ENCODE peak calls at places on chromosomes 12 and 14, in nine cellular contexts. D, L, O, K, J, U, F, I and V are unnamed samples.

GRCh38 chr12:42498549-42499247 is 90.8 kb downstream of the PRICKLE1 start:
- DNase-seq in D (no peak), L (no peak), O (no peak), K (peak; percentile 45), J (no peak), U (peak; percentile 48), F (no peak), I (no peak), V (no peak)

GRCh38 chr14:54621686-54622085 is 54.8 kb downstream of the SAMD4A start:
- DNase-seq in D (no peak), L (no peak), O (no peak), K (peak; percentile 47), J (no peak), U (peak; percentile 40), F (no peak), I (no peak), V (no peak)

GRCh38 chr12:57211791-57212700 is 4.5 kb upstream of the NXPH4 start:
- DNase-seq in D (no peak), L (no peak), O (peak; percentile 59), K (no peak), J (no peak), U (no peak), F (no peak), I (no peak), V (no peak)

GRCh38 chr12:109120557-109120956 is 4.2 kb downstream of the ACACB start:
- DNase-seq in D (no peak), L (no peak), O (no peak), K (no peak), J (no peak), U (no peak), F (no peak), I (no peak), V (no peak)

GRCh38 chr14:54253195-54253947 is 143.4 kb upstream of the CDKN3 start:
- DNase-seq in D (no peak), L (no peak), O (no peak), K (peak; percentile 85), J (peak; percentile 36), U (peak; percentile 98), F (no peak), I (peak; percentile 14), V (peak; percentile 14)

GRCh38 chr14:73452341-73453191 is 5.8 kb downstream of the NUMB start:
- DNase-seq in D (no peak), L (no peak), O (no peak), K (peak; percentile 88), J (peak; percentile 85), U (peak; percentile 86), F (no peak), I (no peak), V (no peak)

GRCh38 chr14:35331605-35332516 is 39.7 kb downstream of the PSMA6 start:
- DNase-seq in D (no peak), L (peak; percentile 82), O (no peak), K (peak; percentile 22), J (no peak), U (peak; percentile 69), F (no peak), I (peak; percentile 54), V (peak; percentile 46)

GRCh38 chr14:24339284-24340151 is at the start of gene RIPK3:
- DNase-seq in D (no peak), L (peak; percentile 87), O (no peak), K (no peak), J (no peak), U (no peak), F (peak; percentile 66), I (peak; percentile 80), V (peak; percentile 82)

GRCh38 chr12:106586803-106587684 is 4.2 kb downstream of the RFX4 start:
- DNase-seq in D (no peak), L (no peak), O (no peak), K (no peak), J (no peak), U (no peak), F (peak; percentile 69), I (no peak), V (no peak)

GRCh38 chr14:53055003-53055402 is 98.1 kb downstream of the DDHD1 start:
- DNase-seq in D (no peak), L (no peak), O (no peak), K (peak; percentile 84), J (peak; percentile 42), U (peak; percentile 38), F (no peak), I (peak; percentile 41), V (peak; percentile 32)

GRCh38 chr12:94421868-94422740 is 37.6 kb downstream of the CEP83 start:
- DNase-seq in D (no peak), L (no peak), O (no peak), K (no peak), J (no peak), U (no peak), F (no peak), I (no peak), V (no peak)

GRCh38 chr14:50410016-50410530 is 13.4 kb upstream of the CDKL1 start:
- DNase-seq in D (no peak), L (no peak), O (no peak), K (no peak), J (no peak), U (no peak), F (no peak), I (no peak), V (no peak)

GRCh38 chr12:53219116-53219955 is 12.3 kb upstream of the ITGB7 start:
- DNase-seq in D (no peak), L (peak; percentile 76), O (peak; percentile 61), K (peak; percentile 63), J (no peak), U (peak; percentile 73), F (no peak), I (peak; percentile 85), V (peak; percentile 79)

GRCh38 chr14:23114669-23115491 is 4.2 kb downstream of the CEBPE start:
- DNase-seq in D (peak; percentile 87), L (no peak), O (no peak), K (peak; percentile 96), J (peak; percentile 89), U (peak; percentile 98), F (no peak), I (no peak), V (no peak)

GRCh38 chr12:18072723-18073122 is 17.3 kb downstream of the RERGL start:
- DNase-seq in D (no peak), L (no peak), O (no peak), K (no peak), J (no peak), U (no peak), F (no peak), I (no peak), V (no peak)

GRCh38 chr12:121209629-121210572 is at the start of gene P2RX4:
- DNase-seq in D (peak; percentile 91), L (peak; percentile 96), O (peak; percentile 92), K (peak; percentile 59), J (no peak), U (peak; percentile 63), F (peak; percentile 88), I (peak; percentile 94), V (peak; percentile 95)

DNA sequence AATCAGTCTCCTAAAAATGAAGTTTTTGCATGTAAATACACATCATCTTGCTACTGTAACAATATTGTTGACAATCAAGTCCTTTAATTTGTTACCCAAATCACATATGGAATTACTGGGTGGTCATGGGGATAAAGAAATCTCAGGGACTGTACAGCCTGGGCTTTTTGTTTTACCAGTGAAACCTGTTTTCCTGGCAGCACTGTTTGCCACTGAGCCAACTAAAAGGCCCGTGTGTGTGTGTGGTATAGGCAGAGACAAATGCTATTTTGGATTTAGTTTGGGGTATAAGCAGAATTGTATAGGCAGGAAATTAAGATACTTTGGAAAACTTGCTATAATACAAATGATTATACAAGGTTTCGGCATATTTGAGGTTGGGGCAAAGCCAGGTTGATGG is 5.7 kb downstream of the NUP37 start:
- DNase-seq in D (no peak), L (no peak), O (no peak), K (no peak), J (no peak), U (no peak), F (no peak), I (no peak), V (no peak)
- TF ChIP-seq CTCF in D (no peak), L (no peak), O (no peak), K (no peak), J (no peak), U (no peak), F (no peak), I (no peak), V (no peak)

DNA sequence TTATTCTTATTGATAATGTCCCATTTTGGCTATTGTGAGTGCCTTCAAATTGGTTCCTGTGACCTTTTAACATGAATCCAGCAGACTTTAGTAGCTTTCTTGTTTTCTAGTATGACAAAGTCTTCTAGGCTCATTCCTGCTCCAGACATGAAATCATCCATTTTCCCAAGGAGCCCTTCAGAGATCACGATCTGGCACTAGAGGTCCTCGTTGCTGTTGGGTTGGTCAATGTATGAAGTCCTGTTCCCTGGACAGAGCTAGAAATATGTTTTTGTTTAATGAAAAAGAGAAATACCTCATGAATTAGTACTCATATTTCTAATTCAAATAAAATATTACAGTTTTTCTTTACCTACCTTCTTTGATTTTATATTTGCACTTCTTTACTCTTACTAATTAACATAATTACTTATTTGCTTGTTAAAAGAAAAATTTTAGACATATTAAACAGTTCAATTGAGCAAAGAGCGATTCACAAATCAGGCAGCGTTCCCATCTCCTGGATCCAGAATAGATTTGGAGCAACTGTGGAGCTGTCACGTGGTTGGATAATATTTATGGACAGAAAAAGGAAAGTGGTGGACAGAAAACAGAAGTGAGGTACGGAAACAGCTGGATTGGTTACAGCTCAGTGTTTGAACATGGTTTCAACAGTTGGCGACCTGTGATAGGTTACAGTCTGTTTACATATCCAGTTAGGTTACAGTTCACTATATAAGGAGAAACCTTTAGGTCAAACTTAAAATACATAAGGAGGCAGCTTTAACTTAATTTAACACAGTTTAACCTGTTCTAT is 19.8 kb upstream of the FAM234B start:
- DNase-seq in D (peak; percentile 73), L (no peak), O (no peak), K (peak; percentile 77), J (no peak), U (no peak), F (no peak), I (no peak), V (no peak)
- TF ChIP-seq CTCF in D (peak; percentile 43), L (no peak), O (no peak), K (peak; percentile 57), J (peak; percentile 46), U (no peak), F (no peak), I (peak; percentile 53), V (peak; percentile 30)

GRCh38 chr12:3035815-3036702 is 41.1 kb upstream of the TSPAN9 start:
- DNase-seq in D (no peak), L (no peak), O (no peak), K (peak; percentile 26), J (no peak), U (no peak), F (no peak), I (no peak), V (no peak)
- TF ChIP-seq CTCF in D (no peak), L (no peak), O (no peak), K (peak; percentile 40), J (peak; percentile 55), U (peak; percentile 43), F (peak; percentile 44), I (peak; percentile 25), V (no peak)

GRCh38 chr12:96099986-96100385 is 64.6 kb upstream of the LTA4H start:
- DNase-seq in D (no peak), L (no peak), O (no peak), K (no peak), J (no peak), U (no peak), F (no peak), I (no peak), V (no peak)
- TF ChIP-seq CTCF in D (no peak), L (peak; percentile 12), O (no peak), K (no peak), J (no peak), U (no peak), F (no peak), I (no peak), V (no peak)

GRCh38 chr14:77979666-77980351 is 179.9 kb downstream of the ADCK1 start:
- DNase-seq in D (peak; percentile 30), L (no peak), O (no peak), K (no peak), J (no peak), U (peak; percentile 60), F (peak; percentile 22), I (no peak), V (no peak)
- TF ChIP-seq CTCF in D (no peak), L (no peak), O (no peak), K (no peak), J (no peak), U (no peak), F (peak; percentile 17), I (no peak), V (no peak)